ENCODE peak calls at places on chromosome 18, in six cellular contexts. D is K562, Y is heart right ventricle, R is RWPE2, B is adipocyte, W is fibroblast of lung. P is an unnamed sample.

GRCh38 chr18:74396252-74397204 is 60.6 kb downstream of the DIPK1C start:
- DNase-seq in D (no peak), Y (no peak), R (no peak), B (no peak), W (peak; percentile 45), P (no peak)

GRCh38 chr18:9380571-9381390 is 46.2 kb downstream of the TWSG1 start:
- DNase-seq in D (no peak), Y (no peak), R (no peak), B (peak; percentile 83), W (peak; percentile 78), P (no peak)

GRCh38 chr18:21960189-21960588 is 209.2 kb upstream of the GATA6 start:
- DNase-seq in D (no peak), Y (no peak), R (no peak), B (peak; percentile 39), W (no peak), P (no peak)

GRCh38 chr18:74114206-74114605 is 33.4 kb downstream of the FBXO15 start:
- DNase-seq in D (no peak), Y (no peak), R (no peak), B (peak; percentile 9), W (no peak), P (no peak)

GRCh38 chr18:44839239-44839666 is 158.6 kb downstream of the SETBP1 start:
- DNase-seq in D (peak; percentile 29), Y (peak; percentile 65), R (peak; percentile 73), B (peak; percentile 32), W (peak; percentile 69), P (no peak)

GRCh38 chr18:9038277-9038871 is 64.1 kb upstream of the NDUFV2 start:
- DNase-seq in D (no peak), Y (no peak), R (no peak), B (no peak), W (no peak), P (no peak)

GRCh38 chr18:27581261-27581904 is 396.3 kb upstream of the CHST9 start:
- DNase-seq in D (no peak), Y (no peak), R (no peak), B (no peak), W (no peak), P (no peak)

GRCh38 chr18:22504665-22505064 is 87.0 kb upstream of the CTAGE1 start:
- DNase-seq in D (no peak), Y (no peak), R (no peak), B (peak; percentile 33), W (peak; percentile 65), P (no peak)

GRCh38 chr18:9535430-9535972 is 60.2 kb downstream of the RALBP1 start:
- DNase-seq in D (no peak), Y (no peak), R (no peak), B (peak; percentile 96), W (peak; percentile 90), P (no peak)

GRCh38 chr18:33576999-33577687 is 876 bp upstream of the ASXL3 start:
- DNase-seq in D (no peak), Y (no peak), R (no peak), B (no peak), W (peak; percentile 27), P (no peak)
- H3K4me3 ChIP-seq in D (no peak overlapping the region), Y (peak overlapping the region; percentile 65), R (no peak overlapping the region), B (peak overlapping the region; percentile 84), W (peak overlapping the region; percentile 87), P (no peak overlapping the region)

GRCh38 chr18:36387296-36387695 is 89.8 kb downstream of the FHOD3 start:
- DNase-seq in D (no peak), Y (no peak), R (no peak), B (no peak), W (no peak), P (no peak)
- H3K9me3 ChIP-seq in D (no peaks in the 10 kb centered on the region), Y (no peaks in the 10 kb centered on the region), R (no peaks in the 10 kb centered on the region), B (no peaks in the 10 kb centered on the region), W (no peaks in the 10 kb centered on the region), P (no peaks in the 10 kb centered on the region)

DNA sequence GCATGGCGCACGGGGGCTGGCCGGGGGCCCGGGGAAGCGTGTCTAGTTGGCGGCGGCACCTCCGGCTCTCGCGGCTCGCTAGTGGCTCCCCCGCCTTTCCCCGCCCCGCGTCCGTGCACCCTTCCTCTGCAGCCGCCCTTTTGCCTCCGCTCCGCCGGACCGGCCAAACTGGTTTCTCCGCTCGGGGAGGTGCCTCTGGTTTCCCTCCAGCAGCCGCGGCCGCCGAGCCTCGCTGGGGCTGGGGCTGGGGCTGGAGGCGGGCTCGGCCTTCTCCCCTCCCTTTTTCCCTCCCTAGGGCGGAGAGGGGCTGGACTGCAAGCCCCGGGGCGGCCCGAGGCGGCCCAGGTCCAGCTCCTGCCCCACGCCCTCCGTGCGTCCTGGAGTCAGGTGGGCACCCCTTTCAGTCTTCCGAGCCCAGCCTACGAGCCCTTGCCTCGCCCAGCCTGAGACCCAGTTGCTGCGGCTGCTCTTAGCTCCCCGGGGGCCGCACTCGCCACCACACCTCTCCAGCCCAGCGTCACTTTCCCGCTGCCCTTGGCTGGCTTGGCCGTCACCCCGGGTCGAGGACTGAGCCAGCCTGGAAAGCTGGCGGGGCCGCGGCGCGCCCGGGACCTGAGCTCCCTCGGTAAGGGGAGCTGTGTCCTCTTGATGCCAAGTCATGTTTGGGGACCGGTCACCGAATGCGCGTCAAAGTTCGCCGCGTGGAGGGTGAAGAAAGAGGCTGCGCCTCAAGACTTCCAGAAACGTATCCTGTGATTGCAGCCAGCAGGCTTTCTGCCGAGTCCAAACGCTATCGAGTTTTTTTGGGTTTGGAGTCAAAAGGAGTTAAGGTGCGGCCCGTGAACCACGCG is at the start of gene ATP8B1:
- DNase-seq in D (peak; percentile 22), Y (peak; percentile 82), R (peak; percentile 92), B (peak; percentile 77), W (peak; percentile 74), P (peak; percentile 84)
- H3K27me3 ChIP-seq in D (peaks cover 28% of the 10 kb centered on the region), Y (no peaks in the 10 kb centered on the region), R (no peaks in the 10 kb centered on the region), B (no peaks in the 10 kb centered on the region), W (no peaks in the 10 kb centered on the region), P (no peaks in the 10 kb centered on the region)

GRCh38 chr18:79367480-79367879 is 28.2 kb upstream of the NFATC1 start:
- DNase-seq in D (no peak), Y (no peak), R (no peak), B (no peak), W (no peak), P (no peak)
- H3K4me3 ChIP-seq in D (no peak overlapping the region), Y (no peak overlapping the region), R (no peak overlapping the region), B (no peak overlapping the region), W (no peak overlapping the region), P (no peak overlapping the region)

DNA sequence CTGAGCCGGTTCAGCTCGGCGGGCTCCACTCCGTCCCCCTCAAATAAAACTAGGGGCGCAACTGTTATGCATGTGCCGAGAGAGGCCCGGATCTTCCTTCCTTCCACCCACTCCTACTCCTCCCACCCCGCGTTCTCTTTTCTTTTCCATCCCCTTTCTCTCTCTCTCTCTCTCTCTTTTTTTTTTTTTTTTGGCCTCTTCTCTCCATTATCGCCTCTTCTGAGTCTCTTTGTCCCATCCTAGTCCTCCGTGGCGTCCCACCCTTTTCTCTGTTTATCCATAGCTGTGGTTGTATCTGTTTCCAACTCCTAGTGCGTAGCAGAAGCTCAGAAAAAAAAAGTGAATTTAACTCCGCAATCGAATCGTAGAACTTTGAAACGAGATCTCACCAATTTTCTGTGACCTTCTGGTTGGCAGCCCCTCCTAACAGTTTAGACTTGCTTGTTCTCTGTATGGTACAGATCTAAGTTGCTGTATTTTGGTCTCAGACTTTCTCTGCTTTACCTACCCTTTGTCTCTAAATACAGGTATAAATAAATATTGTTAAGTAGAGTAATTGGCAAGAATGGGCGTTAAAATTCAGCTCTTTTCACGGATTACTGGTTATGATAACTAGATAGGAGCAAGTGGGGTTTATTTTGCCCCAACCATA is 3.6 kb downstream of the RAX start:
- DNase-seq in D (no peak), Y (no peak), R (no peak), B (no peak), W (no peak), P (no peak)
- H3K9me3 ChIP-seq in D (no peaks in the 10 kb centered on the region), Y (no peaks in the 10 kb centered on the region), R (no peaks in the 10 kb centered on the region), B (peaks cover 6% of the 10 kb centered on the region), W (no peaks in the 10 kb centered on the region), P (no peaks in the 10 kb centered on the region)

DNA sequence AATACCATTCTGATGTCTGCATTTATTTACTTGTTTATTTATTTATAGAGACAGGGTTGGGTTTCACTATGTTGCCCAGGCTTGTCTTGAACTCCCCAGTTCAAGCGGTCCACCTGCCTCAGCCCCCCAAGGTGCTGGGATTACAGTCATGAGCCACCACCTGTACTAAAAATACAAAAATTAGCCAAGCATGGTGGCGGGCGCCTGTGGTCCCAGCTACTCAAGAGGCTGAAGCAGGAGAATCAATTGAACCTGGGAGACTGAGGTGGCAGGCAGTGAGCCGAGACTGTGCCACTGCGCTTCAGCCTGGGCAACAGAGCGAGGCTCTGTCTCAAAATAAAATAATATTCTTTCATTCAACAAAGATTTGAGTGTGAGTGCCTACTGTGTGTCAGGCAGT is 2.0 kb upstream of the ATP8B1 start:
- DNase-seq in D (no peak), Y (no peak), R (no peak), B (no peak), W (no peak), P (no peak)
- H3K27me3 ChIP-seq in D (peaks cover 28% of the 10 kb centered on the region), Y (no peaks in the 10 kb centered on the region), R (no peaks in the 10 kb centered on the region), B (no peaks in the 10 kb centered on the region), W (no peaks in the 10 kb centered on the region), P (no peaks in the 10 kb centered on the region)

GRCh38 chr18:68694316-68694715 is 20.6 kb downstream of the TMX3 start:
- DNase-seq in D (no peak), Y (peak; percentile 20), R (no peak), B (no peak), W (no peak), P (peak; percentile 72)

GRCh38 chr18:68696937-68697336 is 18.0 kb downstream of the TMX3 start:
- DNase-seq in D (no peak), Y (no peak), R (no peak), B (no peak), W (no peak), P (no peak)

GRCh38 chr18:68701353-68701752 is 13.6 kb downstream of the TMX3 start:
- DNase-seq in D (no peak), Y (no peak), R (no peak), B (no peak), W (no peak), P (no peak)

GRCh38 chr18:68703326-68703725 is 11.6 kb downstream of the TMX3 start:
- DNase-seq in D (no peak), Y (no peak), R (no peak), B (no peak), W (no peak), P (no peak)

GRCh38 chr18:68699043-68699442 is 15.9 kb downstream of the TMX3 start:
- DNase-seq in D (no peak), Y (no peak), R (no peak), B (peak; percentile 75), W (peak; percentile 83), P (no peak)
- H3K4me3 ChIP-seq in D (no peak overlapping the region), Y (no peak overlapping the region), R (no peak overlapping the region), B (no peak overlapping the region), W (no peak overlapping the region), P (no peak overlapping the region)